ENCODE peak calls at places on chromosome X, in four cellular contexts. F is astrocyte of the spinal cord, S is progenitor cell of endocrine pancreas, U is hepatocyte. L is an unnamed sample.

GRCh38 chrX:10365532-10366265 is 208.9 kb downstream of the CLCN4 start:
- DNase-seq in F (no peak), S (no peak), U (no peak), L (no peak)

GRCh38 chrX:119726900-119727555 is 31.4 kb upstream of the SOWAHD start:
- DNase-seq in F (no peak), S (no peak), U (no peak), L (no peak)

GRCh38 chrX:145393702-145394235 is 146.5 kb downstream of the SPANXN1 start:
- DNase-seq in F (no peak), S (no peak), U (no peak), L (no peak)

GRCh38 chrX:153875391-153876111 is 10.4 kb downstream of the L1CAM start:
- DNase-seq in F (peak; percentile 5), S (peak; percentile 65), U (peak; percentile 64), L (peak; percentile 79)

GRCh38 chrX:115047181-115047580 is 29.8 kb upstream of the IL13RA2 start:
- DNase-seq in F (no peak), S (no peak), U (no peak), L (no peak)

GRCh38 chrX:40544343-40545250 is 36.2 kb upstream of the ATP6AP2 start:
- DNase-seq in F (no peak), S (no peak), U (no peak), L (no peak)

GRCh38 chrX:3743821-3744439 is 30.5 kb upstream of the PRKX start:
- DNase-seq in F (no peak), S (no peak), U (no peak), L (no peak)

GRCh38 chrX:78886550-78886949 is 58.6 kb upstream of the P2RY10 start:
- DNase-seq in F (peak; percentile 5), S (no peak), U (peak; percentile 6), L (no peak)

GRCh38 chrX:20285513-20285912 is 18.8 kb upstream of the RPS6KA3 start:
- DNase-seq in F (no peak), S (no peak), U (no peak), L (no peak)

GRCh38 chrX:3370656-3371055 is 24.2 kb upstream of the MXRA5 start:
- DNase-seq in F (no peak), S (no peak), U (no peak), L (no peak)

GRCh38 chrX:10208953-10209352 is 52.2 kb downstream of the CLCN4 start:
- DNase-seq in F (no peak), S (no peak), U (no peak), L (no peak)

GRCh38 chrX:148049441-148049840 is 68.3 kb downstream of the FMR1NB start:
- DNase-seq in F (peak; percentile 41), S (no peak), U (peak; percentile 46), L (no peak)

GRCh38 chrX:153824348-153824747 is 6.0 kb downstream of the PDZD4 start:
- DNase-seq in F (no peak), S (no peak), U (no peak), L (no peak)

GRCh38 chrX:18885317-18886004 is 98.5 kb downstream of the PHKA2 start:
- DNase-seq in F (peak; percentile 38), S (no peak), U (peak; percentile 46), L (no peak)

GRCh38 chrX:101263766-101264165 is 27.4 kb downstream of the TAF7L start:
- DNase-seq in F (no peak), S (no peak), U (no peak), L (no peak)

GRCh38 chrX:119488749-119489148 is 20.5 kb downstream of the SLC25A5 start:
- DNase-seq in F (peak; percentile 46), S (no peak), U (peak; percentile 51), L (no peak)

GRCh38 chrX:154123241-154124219 is 20.5 kb upstream of the OPN1LW start:
- DNase-seq in F (no peak), S (no peak), U (peak; percentile 26), L (no peak)

GRCh38 chrX:115499112-115499805 is 61.7 kb upstream of the PLS3 start:
- DNase-seq in F (no peak), S (no peak), U (no peak), L (no peak)

GRCh38 chrX:147875866-147876596 is 35.7 kb upstream of the FMR1 start:
- DNase-seq in F (peak; percentile 4), S (no peak), U (peak; percentile 51), L (no peak)

GRCh38 chrX:39504227-39504626 is 593.5 kb downstream of the BCOR start:
- DNase-seq in F (no peak), S (no peak), U (no peak), L (no peak)

GRCh38 chrX:39125834-39126233 is 324.6 kb downstream of the MID1IP1 start:
- DNase-seq in F (no peak), S (no peak), U (no peak), L (no peak)

GRCh38 chrX:13091111-13091765 is 46.8 kb upstream of the FAM9C start:
- DNase-seq in F (no peak), S (no peak), U (no peak), L (no peak)

GRCh38 chrX:149950681-149951080 is 12.4 kb upstream of the EOLA2 start:
- DNase-seq in F (peak; percentile 55), S (no peak), U (peak; percentile 35), L (no peak)

GRCh38 chrX:65601530-65602281 is 65.7 kb upstream of the MSN start:
- DNase-seq in F (peak; percentile 85), S (no peak), U (peak; percentile 34), L (no peak)

GRCh38 chrX:20320461-20321159 is 53.9 kb upstream of the RPS6KA3 start:
- DNase-seq in F (no peak), S (no peak), U (no peak), L (no peak)

DNA sequence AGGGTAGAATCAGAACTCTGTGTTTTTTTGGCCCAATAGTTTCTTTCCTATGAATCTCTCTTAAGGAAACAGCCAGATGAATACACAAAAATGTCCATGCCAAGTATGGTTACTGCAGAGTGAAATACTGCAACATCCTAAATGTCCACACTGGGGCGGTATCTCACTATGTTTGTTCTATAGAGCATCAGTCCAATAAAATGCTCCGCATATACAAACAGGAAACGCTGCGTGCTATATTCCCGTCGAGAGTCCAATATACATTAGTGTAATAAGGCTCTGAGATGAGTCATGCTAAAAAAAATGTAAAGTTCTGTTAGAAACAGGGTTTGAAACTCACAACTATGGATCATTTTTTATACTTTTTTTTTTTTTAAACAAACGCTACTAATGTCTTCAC is 72.9 kb upstream of the ENOX2 start:
- DNase-seq in F (peak; percentile 62), S (peak; percentile 29), U (peak; percentile 70), L (no peak)
- TF ChIP-seq CTCF in F (peak; percentile 61), S (peak; percentile 87), U (peak; percentile 65), L (peak; percentile 33)

GRCh38 chrX:68807818-68808217 is 21.0 kb upstream of the EFNB1 start:
- DNase-seq in F (peak; percentile 4), S (no peak), U (peak; percentile 40), L (no peak)

GRCh38 chrX:68808686-68809357 is 20.0 kb upstream of the EFNB1 start:
- DNase-seq in F (peak; percentile 7), S (no peak), U (no peak), L (no peak)
- TF ChIP-seq CTCF in F (peak; percentile 32), S (peak; percentile 39), U (peak; percentile 31), L (no peak)

DNA sequence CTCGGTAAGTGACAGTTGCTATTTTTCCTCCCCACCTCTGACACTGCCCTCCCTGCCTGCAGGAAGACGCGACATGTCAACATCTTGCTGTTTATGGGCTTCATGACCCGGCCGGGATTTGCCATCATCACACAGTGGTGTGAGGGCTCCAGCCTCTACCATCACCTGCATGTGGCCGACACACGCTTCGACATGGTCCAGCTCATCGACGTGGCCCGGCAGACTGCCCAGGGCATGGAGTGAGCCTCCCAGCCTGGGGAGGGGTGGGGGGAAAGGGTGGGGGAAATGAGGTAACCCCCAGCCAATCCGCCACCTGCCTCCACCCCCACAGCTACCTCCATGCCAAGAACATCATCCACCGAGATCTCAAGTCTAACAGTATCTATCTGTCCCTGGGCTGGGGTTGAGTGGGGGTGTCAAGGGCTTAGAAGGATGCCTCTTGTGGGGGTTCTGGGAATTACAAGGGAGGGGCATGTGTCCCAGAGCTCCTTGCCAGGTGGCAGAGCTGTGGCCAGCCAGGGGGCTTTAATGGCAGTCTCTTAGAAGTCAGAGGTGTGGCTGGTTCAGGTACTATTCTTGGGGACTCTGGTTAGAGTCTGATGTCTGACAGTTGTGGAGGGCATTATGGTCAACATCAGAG is 7.8 kb downstream of the ARAF start:
- DNase-seq in F (no peak), S (no peak), U (no peak), L (no peak)
- TF ChIP-seq CTCF in F (peak; percentile 45), S (peak; percentile 30), U (peak; percentile 11), L (no peak)

DNA sequence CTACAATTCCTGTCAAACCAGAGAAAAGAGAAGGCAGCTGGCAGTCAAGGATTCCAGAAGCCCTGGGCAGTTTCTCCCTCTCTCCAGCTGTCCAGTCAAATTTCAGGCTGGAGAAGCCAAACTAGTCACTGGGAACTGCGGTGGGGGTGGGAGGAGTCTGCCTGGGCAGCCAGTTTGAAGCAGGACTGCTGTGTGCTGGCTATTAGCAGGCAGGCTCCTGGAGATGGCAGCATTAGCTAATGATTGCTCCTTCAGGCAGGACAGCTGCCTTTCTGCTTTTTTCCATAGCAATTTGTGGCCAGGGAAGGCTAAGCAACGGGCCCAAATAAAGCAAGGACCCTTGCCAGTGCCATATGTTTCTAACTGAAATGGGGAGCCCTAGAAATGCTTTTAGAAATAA is 44.7 kb upstream of the FGF13 start:
- DNase-seq in F (peak; percentile 57), S (peak; percentile 24), U (peak; percentile 51), L (no peak)
- TF ChIP-seq CTCF in F (peak; percentile 26), S (peak; percentile 55), U (peak; percentile 45), L (no peak)

GRCh38 chrX:74602142-74602541 is 12.3 kb downstream of the RLIM start:
- DNase-seq in F (no peak), S (no peak), U (no peak), L (no peak)
- TF ChIP-seq CTCF in F (no peak), S (no peak), U (no peak), L (no peak)

GRCh38 chrX:1390621-1391369 is 1.1 kb downstream of the SLC25A6 start:
- DNase-seq in F (no peak), S (no peak), U (no peak), L (no peak)

GRCh38 chrX:1389993-1390285 is 2.0 kb downstream of the SLC25A6 start:
- DNase-seq in F (no peak), S (no peak), U (no peak), L (no peak)

GRCh38 chrX:1392376-1393130 is 640 bp upstream of the SLC25A6 start:
- DNase-seq in F (peak; percentile 75), S (peak; percentile 50), U (peak; percentile 87), L (no peak)

GRCh38 chrX:1391370-1391706 is 575 bp downstream of the SLC25A6 start:
- DNase-seq in F (no peak), S (peak; percentile 96), U (peak; percentile 97), L (peak; percentile 97)

DNA sequence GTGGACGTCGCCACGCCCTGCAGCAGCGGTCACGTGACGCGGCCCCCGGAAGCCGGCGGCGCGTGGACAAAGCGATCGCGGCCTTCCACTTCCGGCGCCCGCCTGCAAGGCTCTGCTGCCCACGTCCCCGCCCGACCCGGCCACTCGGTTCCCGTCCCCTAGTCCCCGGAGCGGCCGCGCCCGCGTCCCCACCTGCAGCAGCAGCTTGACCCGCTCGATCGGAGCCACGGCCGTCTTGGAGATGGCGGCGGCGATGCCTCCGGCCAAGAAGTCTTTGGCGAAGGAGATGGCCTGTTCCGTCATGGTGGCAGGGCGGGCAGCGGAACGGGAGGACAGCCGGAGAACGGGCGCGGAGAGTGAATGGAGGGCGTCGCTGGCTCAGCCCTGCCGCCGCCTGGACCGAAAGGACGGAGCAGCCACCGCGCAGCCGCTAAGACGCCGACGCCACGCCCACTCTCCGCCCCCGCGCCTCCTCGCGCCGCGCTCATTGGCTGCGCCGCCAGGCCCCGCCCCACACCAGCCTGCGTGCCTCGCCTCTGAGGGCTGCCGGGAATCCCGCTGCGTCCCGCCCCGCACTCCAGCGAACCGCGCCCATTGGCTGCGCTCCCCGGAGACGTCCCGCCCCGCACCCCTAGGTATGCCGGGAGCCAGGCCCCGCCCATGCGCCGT is at the start of gene SLC25A6:
- DNase-seq in F (peak; percentile 98), S (peak; percentile 99), U (peak; percentile 100), L (peak; percentile 100)
- TF ChIP-seq CTCF in F (no peak), S (peak; percentile 28), U (no peak), L (no peak)

GRCh38 chrX:110346681-110347080 is 12.0 kb upstream of the RTL9 start:
- DNase-seq in F (no peak), S (no peak), U (no peak), L (no peak)
- TF ChIP-seq CTCF in F (no peak), S (no peak), U (no peak), L (no peak)

L was measured in natural killer cell.